ENCODE peak calls at places on chromosomes 6 and 20, in seven cellular contexts. W, I, K, Q, R, P and M are unnamed samples.

GRCh38 chr20:10661261-10661660 is 12.5 kb downstream of the JAG1 start:
- DNase-seq in W (no peak), I (no peak), K (no peak), Q (no peak), R (no peak), P (no peak), M (no peak)

GRCh38 chr6:42963179-42963854 is 2.8 kb downstream of the GNMT start:
- DNase-seq in W (no peak), I (no peak), K (no peak), Q (no peak), R (no peak), P (no peak), M (no peak)

GRCh38 chr20:62622877-62623487 is 19.3 kb upstream of the SLCO4A1 start:
- DNase-seq in W (no peak), I (no peak), K (no peak), Q (no peak), R (no peak), P (no peak), M (no peak)

GRCh38 chr6:149565539-149566371 is 420 bp upstream of the GINM1 start:
- DNase-seq in W (peak; percentile 97), I (peak; percentile 94), K (peak; percentile 93), Q (peak; percentile 99), R (peak; percentile 98), P (peak; percentile 62), M (peak; percentile 96)

GRCh38 chr6:18528084-18528743 is 141.1 kb downstream of the RNF144B start:
- DNase-seq in W (peak; percentile 24), I (peak; percentile 18), K (no peak), Q (no peak), R (no peak), P (no peak), M (no peak)

GRCh38 chr20:38951611-38952010 is 10.5 kb upstream of the DHX35 start:
- DNase-seq in W (no peak), I (no peak), K (no peak), Q (no peak), R (no peak), P (no peak), M (no peak)

GRCh38 chr20:13009682-13010406 is 1.1 kb downstream of the SPTLC3 start:
- DNase-seq in W (peak; percentile 71), I (peak; percentile 99), K (peak; percentile 63), Q (no peak), R (no peak), P (peak; percentile 34), M (peak; percentile 17)

GRCh38 chr20:44198872-44199271 is 11.7 kb downstream of the OSER1 start:
- DNase-seq in W (no peak), I (no peak), K (no peak), Q (no peak), R (no peak), P (no peak), M (no peak)

GRCh38 chr6:133132092-133132491 is 109.1 kb upstream of the EYA4 start:
- DNase-seq in W (no peak), I (peak; percentile 71), K (no peak), Q (no peak), R (no peak), P (peak; percentile 8), M (no peak)

GRCh38 chr6:167669870-167670802 is 156.6 kb upstream of the AFDN start:
- DNase-seq in W (no peak), I (no peak), K (no peak), Q (no peak), R (peak; percentile 34), P (no peak), M (no peak)

GRCh38 chr20:52619101-52619500 is 353.1 kb upstream of the TSHZ2 start:
- DNase-seq in W (no peak), I (no peak), K (no peak), Q (no peak), R (no peak), P (no peak), M (no peak)

GRCh38 chr6:155123520-155123919 is 128.4 kb downstream of the TIAM2 start:
- DNase-seq in W (no peak), I (no peak), K (peak; percentile 49), Q (no peak), R (no peak), P (no peak), M (no peak)

GRCh38 chr6:14981960-14982359 is 263.9 kb upstream of the JARID2 start:
- DNase-seq in W (no peak), I (no peak), K (no peak), Q (no peak), R (no peak), P (no peak), M (no peak)

GRCh38 chr20:33252460-33252859 is 16.7 kb downstream of the BPIFA1 start:
- DNase-seq in W (no peak), I (no peak), K (no peak), Q (no peak), R (no peak), P (no peak), M (no peak)

GRCh38 chr20:44019638-44020335 is 105.1 kb downstream of the TOX2 start:
- DNase-seq in W (peak; percentile 33), I (peak; percentile 43), K (no peak), Q (peak; percentile 23), R (no peak), P (no peak), M (peak; percentile 14)

GRCh38 chr6:74731204-74731603 is 474.6 kb downstream of the COL12A1 start:
- DNase-seq in W (peak; percentile 83), I (peak; percentile 11), K (no peak), Q (no peak), R (no peak), P (no peak), M (no peak)

GRCh38 chr20:17129089-17129488 is 97.8 kb upstream of the PCSK2 start:
- DNase-seq in W (no peak), I (no peak), K (no peak), Q (no peak), R (no peak), P (no peak), M (no peak)

DNA sequence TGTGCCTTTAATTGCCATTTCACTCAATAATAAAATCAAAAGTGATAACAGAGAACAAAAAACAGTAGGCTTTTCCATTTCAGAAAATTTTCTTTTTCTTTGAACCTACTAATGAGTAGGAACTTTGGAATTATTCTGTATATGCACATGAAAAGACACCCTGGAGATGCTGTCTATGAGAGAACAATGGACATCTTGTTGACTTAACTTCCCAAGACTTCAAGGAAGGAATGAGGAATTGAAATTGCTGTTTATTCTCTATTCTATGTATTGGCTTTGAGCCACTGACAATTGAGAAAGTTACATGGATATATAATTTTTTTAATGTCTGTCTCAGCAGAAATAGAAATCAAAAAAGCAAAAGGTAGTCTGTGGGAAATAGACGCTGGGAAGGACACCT is 98.6 kb upstream of the PCSK2 start:
- DNase-seq in W (no peak), I (no peak), K (no peak), Q (no peak), R (no peak), P (no peak), M (no peak)
- H3K4me3 ChIP-seq in W (no peak overlapping the region), I (no peak overlapping the region), K (no peak overlapping the region), Q (no peak overlapping the region), R (no peak overlapping the region), P (no peak overlapping the region), M (no peak overlapping the region)

DNA sequence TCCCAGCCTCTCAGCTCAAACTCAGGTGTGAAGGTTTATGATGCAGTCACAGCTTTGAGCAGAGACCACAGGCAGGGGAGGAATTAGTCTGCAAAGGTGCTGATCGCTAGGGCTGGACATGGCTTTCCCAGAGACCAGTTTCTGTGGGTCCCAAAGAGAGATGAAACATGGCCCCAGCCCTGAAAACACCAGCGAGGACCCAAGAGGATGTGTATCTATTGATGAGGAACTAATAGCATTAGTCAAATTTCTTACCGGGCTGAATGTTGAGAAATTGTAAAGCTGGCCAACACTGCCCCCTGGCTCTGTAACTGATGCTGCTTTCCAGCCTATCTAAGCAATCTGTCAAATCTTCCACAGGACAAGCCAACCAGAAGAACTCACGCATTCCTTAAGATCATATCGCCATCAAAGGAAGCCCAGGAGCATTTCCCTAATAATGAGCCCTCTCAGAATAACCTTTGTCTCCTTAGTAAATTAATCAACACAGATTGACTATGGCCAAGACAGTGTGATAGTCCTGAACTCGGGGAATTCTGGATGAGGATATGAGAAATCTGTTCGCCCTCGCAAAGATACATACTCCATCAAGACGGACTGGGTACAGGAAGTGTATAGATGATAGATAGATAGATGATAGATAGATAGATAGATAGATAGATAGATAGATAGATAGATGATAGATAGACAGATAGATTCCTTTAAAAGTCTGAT is 7.8 kb upstream of the ACSS1 start:
- DNase-seq in W (peak; percentile 67), I (peak; percentile 61), K (peak; percentile 65), Q (peak; percentile 47), R (peak; percentile 71), P (no peak), M (peak; percentile 77)
- H3K27me3 ChIP-seq in W (peaks cover 10% of the 10 kb centered on the region), I (peaks cover 41% of the 10 kb centered on the region), K (no peaks in the 10 kb centered on the region), Q (no peaks in the 10 kb centered on the region), R (no peaks in the 10 kb centered on the region), P (peaks cover 41% of the 10 kb centered on the region), M (no peaks in the 10 kb centered on the region)

GRCh38 chr6:137708481-137708880 is 158.6 kb upstream of the TNFAIP3 start:
- DNase-seq in W (no peak), I (no peak), K (no peak), Q (no peak), R (no peak), P (no peak), M (no peak)
- H3K4me3 ChIP-seq in W (no peak overlapping the region), I (no peak overlapping the region), K (no peak overlapping the region), Q (no peak overlapping the region), R (no peak overlapping the region), P (no peak overlapping the region), M (no peak overlapping the region)

GRCh38 chr20:59662856-59663512 is 58.6 kb downstream of the PHACTR3 start:
- DNase-seq in W (no peak), I (no peak), K (no peak), Q (no peak), R (no peak), P (no peak), M (no peak)

GRCh38 chr20:59665656-59666555 is 61.6 kb downstream of the PHACTR3 start:
- DNase-seq in W (no peak), I (no peak), K (no peak), Q (no peak), R (no peak), P (no peak), M (no peak)

GRCh38 chr20:59666586-59666985 is 62.2 kb downstream of the PHACTR3 start:
- DNase-seq in W (no peak), I (no peak), K (no peak), Q (no peak), R (no peak), P (no peak), M (no peak)

GRCh38 chr20:59663513-59663890 is 59.2 kb downstream of the PHACTR3 start:
- DNase-seq in W (no peak), I (no peak), K (no peak), Q (no peak), R (no peak), P (no peak), M (no peak)

DNA sequence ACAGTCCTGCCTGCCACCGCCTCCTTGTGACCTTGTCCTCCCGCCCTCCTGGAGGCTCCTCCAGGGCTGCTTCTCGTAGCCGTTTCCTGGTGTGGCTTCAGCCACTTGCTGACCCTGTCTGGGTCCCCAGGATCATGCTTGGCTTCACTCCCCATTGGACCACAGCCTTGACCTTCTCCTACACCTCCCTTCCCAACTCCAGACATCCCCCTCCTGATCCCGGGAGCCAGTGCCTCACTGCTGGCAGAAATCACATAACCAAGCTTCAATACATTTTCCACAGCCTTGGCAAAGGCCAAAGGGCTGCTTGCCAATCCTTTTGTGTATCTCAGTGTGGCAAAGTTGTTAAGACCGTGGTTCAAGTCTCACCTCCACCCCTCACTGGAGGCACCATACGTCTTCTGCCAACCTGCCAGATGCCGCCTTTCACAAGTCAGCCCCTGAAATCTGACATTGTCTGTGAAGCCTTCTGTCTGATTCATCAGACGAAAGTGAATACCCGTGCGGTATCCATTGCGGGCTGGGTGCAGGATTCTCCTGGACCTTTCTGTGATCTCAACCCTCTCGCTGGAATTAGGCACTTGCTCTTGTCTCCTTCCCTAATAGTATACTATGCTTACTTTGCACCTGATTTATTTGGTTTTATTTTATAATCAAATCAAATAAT is 60.2 kb downstream of the PHACTR3 start:
- DNase-seq in W (no peak), I (no peak), K (no peak), Q (no peak), R (no peak), P (no peak), M (no peak)
- H3K27me3 ChIP-seq in W (no peaks in the 10 kb centered on the region), I (no peaks in the 10 kb centered on the region), K (peaks cover 7% of the 10 kb centered on the region), Q (no peaks in the 10 kb centered on the region), R (no peaks in the 10 kb centered on the region), P (no peaks in the 10 kb centered on the region), M (peaks cover 3% of the 10 kb centered on the region)